ENCODE peak calls at places on chromosomes 3 and 15, in four cellular contexts. G, B, S and M are unnamed samples.

GRCh38 chr3:194137314-194138097 is 1.6 kb downstream of the HES1 start:
- DNase-seq in G (peak; percentile 84), B (peak; percentile 96), S (peak; percentile 87), M (peak; percentile 40)

GRCh38 chr15:58529041-58529440 is 97.2 kb downstream of the LIPC start:
- DNase-seq in G (no peak), B (no peak), S (peak; percentile 28), M (no peak)

GRCh38 chr3:187012609-187013051 is 82.3 kb downstream of the ST6GAL1 start:
- DNase-seq in G (no peak), B (peak; percentile 77), S (no peak), M (no peak)

GRCh38 chr3:16841906-16842709 is 42.6 kb upstream of the PLCL2 start:
- DNase-seq in G (peak; percentile 83), B (peak; percentile 82), S (peak; percentile 17), M (no peak)

GRCh38 chr3:63934484-63934883 is 22.3 kb upstream of the SCAANT1 start:
- DNase-seq in G (peak; percentile 18), B (no peak), S (no peak), M (no peak)

GRCh38 chr3:88203537-88204143 is 53.9 kb downstream of the C3orf38 start:
- DNase-seq in G (no peak), B (peak; percentile 67), S (peak; percentile 66), M (peak; percentile 68)

GRCh38 chr3:119375106-119375505 is 80.9 kb downstream of the ARHGAP31 start:
- DNase-seq in G (no peak), B (no peak), S (no peak), M (no peak)

GRCh38 chr3:128878556-128879124 is 780 bp upstream of the ACAD9 start:
- DNase-seq in G (no peak), B (no peak), S (no peak), M (peak; percentile 75)

GRCh38 chr3:156787015-156787414 is 39.1 kb upstream of the LEKR1 start:
- DNase-seq in G (no peak), B (no peak), S (no peak), M (no peak)

GRCh38 chr15:25541228-25541627 is 102.4 kb upstream of the UBE3A start:
- DNase-seq in G (no peak), B (no peak), S (no peak), M (no peak)

GRCh38 chr15:65824031-65824743 is 32.1 kb upstream of the DENND4A start:
- DNase-seq in G (no peak), B (no peak), S (peak; percentile 75), M (peak; percentile 55)

GRCh38 chr15:22981336-22981840 is 1.2 kb upstream of the CYFIP1 start:
- DNase-seq in G (no peak), B (no peak), S (no peak), M (no peak)

GRCh38 chr3:155556531-155556930 is 188.3 kb downstream of the PLCH1 start:
- DNase-seq in G (no peak), B (no peak), S (no peak), M (no peak)

GRCh38 chr3:85303156-85303555 is 344.4 kb downstream of the CADM2 start:
- DNase-seq in G (no peak), B (no peak), S (no peak), M (no peak)

GRCh38 chr3:52327486-52328290 is 11.6 kb downstream of the DNAH1 start:
- DNase-seq in G (no peak), B (peak; percentile 52), S (no peak), M (no peak)

GRCh38 chr3:159245871-159246270 is 444.0 kb downstream of the MFSD1 start:
- DNase-seq in G (no peak), B (no peak), S (no peak), M (no peak)

GRCh38 chr3:151604941-151605340 is 128.8 kb upstream of the AADACL2 start:
- DNase-seq in G (no peak), B (no peak), S (no peak), M (no peak)

GRCh38 chr15:81558056-81558455 is 184.0 kb upstream of the TMC3 start:
- DNase-seq in G (no peak), B (no peak), S (no peak), M (no peak)

GRCh38 chr3:158773845-158774542 is 27.9 kb upstream of the MFSD1 start:
- DNase-seq in G (no peak), B (no peak), S (no peak), M (no peak)

GRCh38 chr3:141914311-141914710 is 37.9 kb downstream of the ATP1B3 start:
- DNase-seq in G (no peak), B (no peak), S (no peak), M (no peak)

GRCh38 chr15:35173444-35174118 is 88.5 kb upstream of the NANOGP8 start:
- DNase-seq in G (no peak), B (no peak), S (no peak), M (peak; percentile 10)

GRCh38 chr3:2098398-2099027 is at the start of gene CNTN4:
- DNase-seq in G (peak; percentile 5), B (peak; percentile 89), S (peak; percentile 80), M (no peak)

GRCh38 chr15:49953421-49953820 is 165.6 kb downstream of the ATP8B4 start:
- DNase-seq in G (no peak), B (no peak), S (no peak), M (no peak)

GRCh38 chr3:106530367-106530766 is 661.6 kb upstream of the CBLB start:
- DNase-seq in G (no peak), B (no peak), S (no peak), M (no peak)

GRCh38 chr3:60323180-60323579 is 928.1 kb downstream of the FHIT start:
- DNase-seq in G (no peak), B (no peak), S (no peak), M (no peak)

GRCh38 chr3:42518800-42519567 is 16.5 kb downstream of the VIPR1 start:
- DNase-seq in G (no peak), B (peak; percentile 44), S (no peak), M (no peak)

GRCh38 chr3:10957976-10958749 is 34.4 kb upstream of the SLC6A1 start:
- DNase-seq in G (no peak), B (no peak), S (peak; percentile 29), M (no peak)

GRCh38 chr3:126106336-126107202 is 22.6 kb upstream of the SLC41A3 start:
- DNase-seq in G (no peak), B (no peak), S (no peak), M (no peak)

GRCh38 chr3:104273046-104273649 is 1093.6 kb upstream of the ALCAM start:
- DNase-seq in G (no peak), B (no peak), S (no peak), M (peak; percentile 39)

GRCh38 chr3:151085227-151085888 is at the start of gene MED12L:
- DNase-seq in G (peak; percentile 79), B (peak; percentile 84), S (peak; percentile 69), M (peak; percentile 45)

GRCh38 chr3:106699093-106699492 is 678.1 kb upstream of the CCDC54 start:
- DNase-seq in G (no peak), B (no peak), S (no peak), M (no peak)

GRCh38 chr3:52819936-52820335 is 10.5 kb downstream of the ITIH4 start:
- DNase-seq in G (no peak), B (no peak), S (no peak), M (no peak)

GRCh38 chr3:60497922-60498321 is 753.3 kb downstream of the FHIT start:
- DNase-seq in G (no peak), B (no peak), S (peak; percentile 16), M (no peak)

GRCh38 chr3:20125912-20126311 is 60.1 kb downstream of the SGO1 start:
- DNase-seq in G (peak; percentile 64), B (no peak), S (no peak), M (no peak)

GRCh38 chr3:5456199-5456598 is 268.7 kb downstream of the EDEM1 start:
- DNase-seq in G (no peak), B (no peak), S (no peak), M (no peak)

GRCh38 chr3:46228259-46229222 is 13.7 kb upstream of the CCR3 start:
- DNase-seq in G (no peak), B (no peak), S (no peak), M (peak; percentile 59)

GRCh38 chr3:109336272-109336957 is 931 bp downstream of the DPPA4 start:
- DNase-seq in G (no peak), B (no peak), S (peak; percentile 19), M (no peak)

GRCh38 chr15:42159381-42160015 is 3.1 kb upstream of the PLA2G4F start:
- DNase-seq in G (no peak), B (no peak), S (no peak), M (no peak)

GRCh38 chr15:62840518-62841268 is 201.9 kb upstream of the TPM1 start:
- DNase-seq in G (no peak), B (no peak), S (no peak), M (no peak)

GRCh38 chr15:74036271-74037170 is 42.0 kb downstream of the PML start:
- DNase-seq in G (no peak), B (no peak), S (no peak), M (peak; percentile 52)
- TF ChIP-seq CTCF in G (peak; percentile 21), B (peak; percentile 56), S (peak; percentile 30), M (peak; percentile 74)

GRCh38 chr15:67024322-67024997 is 40.9 kb upstream of the SMAD3 start:
- DNase-seq in G (no peak), B (peak; percentile 79), S (peak; percentile 88), M (peak; percentile 95)
- TF ChIP-seq CTCF in G (no peak), B (no peak), S (no peak), M (no peak)

GRCh38 chr3:14452676-14453367 is 50.4 kb downstream of the SLC6A6 start:
- DNase-seq in G (no peak), B (peak; percentile 97), S (peak; percentile 91), M (peak; percentile 96)
- TF ChIP-seq CTCF in G (no peak), B (no peak), S (peak; percentile 27), M (peak; percentile 46)

DNA sequence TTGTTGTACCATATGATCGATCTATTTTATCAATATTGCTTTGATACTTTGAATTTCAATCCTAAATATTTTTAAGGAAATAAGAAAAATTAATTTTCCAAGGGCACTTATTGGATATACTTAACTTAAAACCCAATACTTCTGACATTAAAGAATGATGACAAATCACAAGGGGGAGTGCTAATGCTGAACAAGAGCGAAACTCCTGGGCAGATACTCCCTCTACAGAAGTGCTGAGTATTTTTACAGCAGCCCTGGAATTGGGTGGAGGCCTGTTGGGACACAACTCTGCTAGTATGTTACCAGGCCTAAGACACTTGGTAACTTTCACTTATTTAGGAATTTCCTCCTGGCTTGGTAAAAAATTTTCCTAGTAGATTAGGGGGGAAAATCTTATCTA is 46.2 kb downstream of the DENND6A start:
- DNase-seq in G (no peak), B (peak; percentile 11), S (no peak), M (peak; percentile 47)
- TF ChIP-seq CTCF in G (no peak), B (no peak), S (peak; percentile 20), M (peak; percentile 55)

DNA sequence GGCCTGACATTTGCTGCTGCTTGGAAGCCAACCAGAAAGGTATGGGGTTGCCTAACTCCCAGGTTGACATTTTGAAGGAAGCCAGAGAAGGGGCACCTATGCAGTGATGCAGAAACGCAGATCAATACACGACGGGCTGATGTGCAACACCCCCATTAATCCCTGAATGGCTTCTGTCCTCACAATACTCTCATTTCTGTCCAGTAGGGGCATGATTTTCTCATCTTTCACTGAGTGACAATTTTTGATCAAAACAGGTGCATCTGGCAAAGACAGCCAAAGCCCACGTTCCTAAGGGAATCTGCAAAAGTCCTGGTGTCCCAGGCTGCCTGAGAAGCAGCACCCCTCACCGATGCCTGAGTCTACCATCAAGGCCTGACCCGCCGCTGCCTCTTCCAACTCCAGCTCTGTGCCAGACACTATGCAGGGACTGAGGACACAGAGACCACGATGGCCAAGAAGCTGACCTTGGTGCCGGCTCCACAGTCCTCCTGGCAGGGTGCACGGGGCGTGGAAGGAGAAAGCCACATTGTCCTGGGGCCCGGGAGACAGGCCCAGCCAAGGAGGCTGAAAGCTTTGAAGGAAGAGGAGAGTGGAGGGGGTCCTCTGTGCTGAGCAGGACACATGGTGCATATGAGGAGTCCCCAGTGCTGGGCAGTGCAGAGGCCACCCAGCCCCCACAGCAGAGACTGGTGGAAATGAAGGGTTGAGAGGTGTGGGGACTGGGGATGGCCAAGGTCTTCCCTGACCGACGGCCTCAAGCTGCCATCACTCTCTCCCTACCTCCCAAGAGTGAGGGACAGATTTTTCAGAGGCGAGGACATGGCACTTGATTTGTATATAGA is 159.6 kb downstream of the NUP210 start:
- DNase-seq in G (no peak), B (no peak), S (no peak), M (no peak)
- TF ChIP-seq CTCF in G (peak; percentile 21), B (no peak), S (no peak), M (peak; percentile 53)